ENCODE peak calls at places on chromosomes 2 and 18, in ten cellular contexts. G is tibial artery, E is right atrium auricular region, L is IMR-90, F is AG04449, A is astrocyte of the cerebellum, U is K562, S is HCT116, B is cardiac muscle cell, O is fibroblast of pulmonary artery. P is an unnamed sample.

GRCh38 chr2:159513745-159514144 is 102.6 kb downstream of the BAZ2B start:
- DNase-seq in O (no peak), G (no peak), A (no peak), B (no peak), L (no peak), S (no peak), F (no peak), U (no peak), E (no peak), P (no peak)

GRCh38 chr2:218291318-218291933 is 877 bp downstream of the TMBIM1 start:
- DNase-seq in L (peak; percentile 31), A (no peak), G (peak; percentile 56), F (no peak), O (peak; percentile 36), S (no peak), B (no peak), U (no peak), E (no peak), P (no peak)

GRCh38 chr18:72799106-72799505 is 68.7 kb downstream of the NETO1 start:
- DNase-seq in L (no peak), S (no peak), A (no peak), G (no peak), O (no peak), E (no peak), U (no peak), B (no peak), F (no peak), P (no peak)

GRCh38 chr2:54012538-54013141 is 41.8 kb upstream of the PSME4 start:
- DNase-seq in U (no peak), E (no peak), G (no peak), F (no peak), S (no peak), O (no peak), B (no peak), L (no peak), A (no peak), P (no peak)

GRCh38 chr2:83055338-83056010 is 1403.6 kb downstream of the SUCLG1 start:
- DNase-seq in O (peak; percentile 91), G (no peak), A (peak; percentile 55), L (peak; percentile 86), B (no peak), E (no peak), U (no peak), S (no peak), F (peak; percentile 75), P (peak; percentile 88)

GRCh38 chr18:8704361-8705279 is 736 bp upstream of the MTCL1 start:
- DNase-seq in F (peak; percentile 76), B (peak; percentile 93), G (peak; percentile 84), L (peak; percentile 88), S (peak; percentile 49), U (peak; percentile 99), A (no peak), E (peak; percentile 81), O (peak; percentile 91), P (no peak)

GRCh38 chr2:180614776-180615175 is 365.6 kb upstream of the UBE2E3 start:
- DNase-seq in E (no peak), L (no peak), B (no peak), G (no peak), A (no peak), S (no peak), O (no peak), U (no peak), F (no peak), P (no peak)

GRCh38 chr2:201931955-201932354 is 101.7 kb upstream of the FZD7 start:
- DNase-seq in E (no peak), F (peak; percentile 16), A (no peak), L (peak; percentile 28), S (no peak), B (no peak), O (no peak), U (no peak), G (no peak), P (no peak)

GRCh38 chr2:45259547-45260160 is 250.4 kb upstream of the SIX2 start:
- DNase-seq in U (no peak), B (no peak), O (no peak), S (no peak), G (no peak), L (no peak), A (no peak), F (no peak), E (peak; percentile 58), P (no peak)

DNA sequence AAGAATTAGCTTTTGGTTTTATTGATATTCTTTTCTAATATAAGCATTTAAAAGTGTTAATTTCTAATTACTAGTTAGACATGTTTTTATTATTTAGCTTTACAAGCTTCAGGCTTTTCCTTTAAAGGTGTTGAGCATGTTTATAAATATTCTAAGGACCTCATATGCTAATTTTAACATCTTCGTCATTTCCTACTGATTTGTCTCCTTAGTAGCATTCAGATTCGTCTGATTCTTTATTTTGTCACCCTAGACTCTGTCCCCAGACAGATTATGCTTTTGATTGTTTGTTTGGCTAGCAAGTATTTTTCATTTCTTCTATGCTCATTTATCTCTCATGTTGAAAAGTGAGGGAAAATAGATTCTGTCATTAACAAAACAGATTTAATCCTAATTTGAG is 51.7 kb downstream of the EIF5B start:
- DNase-seq in S (no peak), U (no peak), E (no peak), L (no peak), F (no peak), O (no peak), G (no peak), B (no peak), A (no peak), P (no peak)
- H3K4me3 ChIP-seq in S (no peak overlapping the region), U (no peak overlapping the region), E (no peak overlapping the region), L (no peak overlapping the region), F (no peak overlapping the region), O (no peak overlapping the region), G (no peak overlapping the region), B (peak overlapping the region; percentile 0), A (no peak overlapping the region), P (no peak overlapping the region)

DNA sequence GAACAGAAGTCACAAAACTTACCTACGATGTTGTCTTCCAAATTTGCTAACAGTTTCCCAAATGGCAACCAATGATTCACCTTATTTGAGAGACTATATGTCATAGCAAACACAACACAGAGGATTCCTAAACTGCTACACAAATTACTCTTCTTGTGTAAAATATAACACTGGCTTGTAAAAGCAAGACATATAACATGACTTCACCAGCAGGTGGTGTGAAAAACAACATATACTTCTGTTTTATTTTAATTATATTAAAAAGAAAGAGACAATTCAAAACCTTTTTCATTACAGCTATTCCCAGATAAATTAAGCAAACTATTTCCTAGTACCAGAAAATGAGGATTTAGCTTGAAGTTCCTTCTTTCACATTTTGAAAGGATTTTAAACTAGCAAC is 62.2 kb downstream of the SCN3A start:
- DNase-seq in U (no peak), G (no peak), L (peak; percentile 3), O (peak; percentile 7), E (no peak), A (peak; percentile 5), S (no peak), B (no peak), F (no peak), P (no peak)
- TF ChIP-seq CTCF in U (no peak), G (no peak), L (peak; percentile 35), O (peak; percentile 11), E (no peak), A (peak; percentile 10), S (no peak), B (no peak), F (no peak), P (peak; percentile 34)

GRCh38 chr2:108640731-108641130 is 78.6 kb upstream of the RANBP2 start:
- DNase-seq in G (no peak), L (peak; percentile 93), O (peak; percentile 90), A (no peak), B (no peak), F (peak; percentile 63), S (no peak), U (no peak), E (no peak), P (no peak)
- H3K4me3 ChIP-seq in G (no peak overlapping the region), L (peak overlapping the region; percentile 46), O (peak overlapping the region; percentile 0), A (no peak overlapping the region), B (no peak overlapping the region), F (no peak overlapping the region), S (no peak overlapping the region), U (no peak overlapping the region), E (no peak overlapping the region), P (no peak overlapping the region)

GRCh38 chr2:118459425-118459824 is 371.2 kb downstream of the INSIG2 start:
- DNase-seq in O (no peak), F (no peak), E (no peak), L (no peak), G (no peak), A (no peak), S (no peak), B (no peak), U (no peak), P (no peak)
- TF ChIP-seq CTCF in O (no peak), F (no peak), E (no peak), L (no peak), G (no peak), A (no peak), S (peak; percentile 27), B (no peak), U (no peak), P (no peak)